ENCODE peak calls at places on chromosomes 1 and 21, in eight cellular contexts. C, O, E, N, P, K, T and Y are unnamed samples.

GRCh38 chr1:67261646-67262045 is 46.0 kb upstream of the IL12RB2 start:
- DNase-seq in O (no peak), N (no peak), E (no peak), K (no peak), P (no peak), T (no peak), C (no peak), Y (no peak)

GRCh38 chr1:53339736-53340385 is 12.0 kb upstream of the LRP8 start:
- DNase-seq in P (no peak), C (no peak), O (no peak), T (no peak), N (no peak), E (no peak), K (no peak), Y (no peak)

GRCh38 chr1:41891403-41891896 is 27.3 kb downstream of the HIVEP3 start:
- DNase-seq in N (peak; percentile 44), E (no peak), T (peak; percentile 42), O (peak; percentile 50), K (no peak), P (no peak), C (no peak), Y (peak; percentile 54)

GRCh38 chr1:91889717-91890459 is 3.9 kb upstream of the TGFBR3 start:
- DNase-seq in T (no peak), C (no peak), K (no peak), P (no peak), E (no peak), O (no peak), N (no peak), Y (no peak)

GRCh38 chr1:203524824-203525223 is 30.9 kb downstream of the OPTC start:
- DNase-seq in C (no peak), P (no peak), T (no peak), N (no peak), O (no peak), K (no peak), E (no peak), Y (no peak)

GRCh38 chr1:234933031-234933430 is 195.6 kb downstream of the TOMM20 start:
- DNase-seq in O (no peak), N (no peak), T (no peak), E (no peak), K (no peak), P (no peak), C (no peak), Y (no peak)

GRCh38 chr1:55555971-55556370 is 340.8 kb upstream of the USP24 start:
- DNase-seq in N (no peak), C (no peak), K (no peak), T (peak; percentile 12), O (no peak), P (no peak), E (no peak), Y (no peak)

GRCh38 chr1:193079187-193079586 is 19.8 kb downstream of the RO60 start:
- DNase-seq in T (no peak), N (no peak), E (no peak), C (no peak), O (no peak), K (no peak), P (no peak), Y (no peak)

GRCh38 chr1:53137729-53138128 is 4.7 kb downstream of the SLC1A7 start:
- DNase-seq in E (no peak), K (no peak), C (no peak), P (no peak), N (no peak), T (peak; percentile 20), O (no peak), Y (no peak)

GRCh38 chr1:201598973-201599372 is 60.0 kb downstream of the NAV1 start:
- DNase-seq in O (no peak), N (no peak), E (no peak), K (no peak), C (no peak), T (no peak), P (no peak), Y (no peak)

GRCh38 chr1:3372317-3372716 is 82.1 kb upstream of the ARHGEF16 start:
- DNase-seq in N (no peak), P (no peak), O (no peak), E (no peak), T (no peak), K (no peak), C (no peak), Y (no peak)

GRCh38 chr1:211589782-211590721 is 11.1 kb upstream of the SLC30A1 start:
- DNase-seq in P (no peak), O (peak; percentile 71), E (no peak), T (no peak), C (no peak), N (no peak), K (no peak), Y (no peak)

GRCh38 chr1:112718691-112719418 is 3.7 kb upstream of the PPM1J start:
- DNase-seq in K (peak; percentile 33), O (peak; percentile 59), E (peak; percentile 73), C (peak; percentile 35), N (peak; percentile 70), P (peak; percentile 16), T (peak; percentile 90), Y (peak; percentile 64)

GRCh38 chr1:229258851-229259110 is 12.1 kb upstream of the RAB4A start:
- DNase-seq in E (no peak), K (no peak), T (no peak), C (no peak), O (no peak), P (no peak), N (no peak), Y (no peak)

GRCh38 chr1:10634428-10635384 is 160.0 kb downstream of the PEX14 start:
- DNase-seq in P (no peak), C (no peak), K (no peak), E (no peak), O (no peak), T (peak; percentile 54), N (no peak), Y (no peak)

GRCh38 chr1:182143154-182143657 is 81.7 kb upstream of the ZNF648 start:
- DNase-seq in O (peak; percentile 32), E (peak; percentile 85), T (peak; percentile 75), P (peak; percentile 54), N (peak; percentile 87), C (peak; percentile 79), K (peak; percentile 81), Y (peak; percentile 73)

GRCh38 chr1:174874337-174875053 is 125.3 kb upstream of the CACYBP start:
- DNase-seq in C (no peak), P (peak; percentile 31), T (no peak), N (peak; percentile 67), K (no peak), E (no peak), O (no peak), Y (no peak)

GRCh38 chr1:65444128-65444527 is 23.7 kb downstream of the LEPR start:
- DNase-seq in K (no peak), E (no peak), N (no peak), P (no peak), O (no peak), C (no peak), T (no peak), Y (no peak)

GRCh38 chr1:20474333-20474975 is 11.6 kb downstream of the CAMK2N1 start:
- DNase-seq in N (no peak), C (no peak), E (no peak), K (no peak), P (no peak), O (no peak), T (no peak), Y (no peak)

GRCh38 chr1:50148142-50148923 is 39.6 kb downstream of the ELAVL4 start:
- DNase-seq in K (no peak), E (no peak), P (no peak), T (no peak), O (no peak), N (no peak), C (no peak), Y (no peak)

GRCh38 chr1:91171906-91172305 is 150.1 kb upstream of the ZNF644 start:
- DNase-seq in C (no peak), P (no peak), O (no peak), K (no peak), N (no peak), E (no peak), T (no peak), Y (no peak)

GRCh38 chr1:175830500-175830899 is 87.1 kb upstream of the TNR start:
- DNase-seq in C (no peak), P (no peak), O (no peak), N (no peak), E (no peak), T (no peak), K (no peak), Y (no peak)

GRCh38 chr1:36446261-36446660 is 4.0 kb downstream of the OSCP1 start:
- DNase-seq in K (no peak), O (no peak), P (peak; percentile 0), C (no peak), E (no peak), T (peak; percentile 59), N (no peak), Y (no peak)

GRCh38 chr1:214670098-214670497 is 67.1 kb downstream of the CENPF start:
- DNase-seq in O (no peak), N (no peak), K (no peak), P (no peak), T (peak; percentile 45), C (no peak), E (no peak), Y (no peak)

GRCh38 chr1:222732216-222733159 is 4.5 kb upstream of the FAM177B start:
- DNase-seq in C (no peak), E (no peak), N (no peak), O (no peak), K (no peak), P (no peak), T (no peak), Y (no peak)

GRCh38 chr1:33031506-33031905 is 5.2 kb downstream of the AK2 start:
- DNase-seq in E (no peak), P (no peak), K (no peak), N (no peak), C (no peak), T (no peak), O (no peak), Y (no peak)

GRCh38 chr1:165073402-165074007 is 283.0 kb downstream of the LMX1A start:
- DNase-seq in E (peak; percentile 4), T (peak; percentile 47), P (peak; percentile 59), C (no peak), N (no peak), O (peak; percentile 28), K (peak; percentile 71), Y (no peak)

GRCh38 chr1:67647036-67647798 is 37.8 kb upstream of the GADD45A start:
- DNase-seq in N (no peak), E (no peak), K (no peak), O (peak; percentile 66), T (peak; percentile 64), C (no peak), P (no peak), Y (no peak)

GRCh38 chr1:54663723-54664122 is 22.1 kb downstream of the MROH7 start:
- DNase-seq in T (no peak), N (no peak), P (no peak), E (no peak), K (no peak), C (no peak), O (no peak), Y (no peak)

GRCh38 chr1:41868241-41868953 is 50.3 kb downstream of the HIVEP3 start:
- DNase-seq in E (no peak), P (no peak), N (no peak), C (no peak), K (no peak), O (no peak), T (no peak), Y (peak; percentile 45)

GRCh38 chr1:111399792-111400610 is 27.5 kb downstream of the OVGP1 start:
- DNase-seq in C (no peak), K (peak; percentile 49), O (peak; percentile 38), E (peak; percentile 46), P (peak; percentile 24), T (peak; percentile 35), N (no peak), Y (peak; percentile 38)

GRCh38 chr21:33268736-33269441 is 2.7 kb downstream of the IL10RB start:
- DNase-seq in C (no peak), N (peak; percentile 97), E (no peak), K (peak; percentile 86), P (peak; percentile 81), O (no peak), T (no peak), Y (peak; percentile 29)

GRCh38 chr1:218211241-218211640 is 73.9 kb upstream of the RRP15 start:
- DNase-seq in E (no peak), N (no peak), P (no peak), C (no peak), T (no peak), K (no peak), O (no peak), Y (no peak)

GRCh38 chr1:185314416-185314815 is 2.6 kb downstream of the IVNS1ABP start:
- DNase-seq in E (no peak), K (no peak), O (no peak), C (no peak), N (no peak), P (no peak), T (no peak), Y (no peak)